ENCODE peak calls at places on chromosomes 16 and 17, in eight cellular contexts. M, B, K, U, D, G, P and E are unnamed samples.

GRCh38 chr17:2123467-2124251 is 68.8 kb downstream of the HIC1 start:
- DNase-seq in M (no peak), B (no peak), K (no peak), U (no peak), D (peak), G (peak), P (peak), E (no peak)

GRCh38 chr16:52095466-52095865 is 451.5 kb downstream of the TOX3 start:
- DNase-seq in M (no peak), B (no peak), K (no peak), U (no peak), D (no peak), G (no peak), P (no peak), E (no peak)

GRCh38 chr17:75012320-75013076 is at the start of gene MRPL58:
- DNase-seq in M (peak), B (peak), K (peak), U (no peak), D (peak), G (peak), P (peak), E (peak)

GRCh38 chr17:72407336-72408121 is 286.7 kb downstream of the SOX9 start:
- DNase-seq in M (peak), B (peak), K (no peak), U (no peak), D (peak), G (peak), P (peak), E (peak)

GRCh38 chr16:22646948-22647556 is 136.4 kb downstream of the NPIPB5 start:
- DNase-seq in M (no peak), B (no peak), K (no peak), U (no peak), D (no peak), G (no peak), P (no peak), E (no peak)

GRCh38 chr17:73343168-73343634 is 31.4 kb upstream of the CDC42EP4 start:
- DNase-seq in M (peak), B (no peak), K (peak), U (no peak), D (peak), G (no peak), P (peak), E (peak)

GRCh38 chr17:72134560-72135399 is 14.0 kb downstream of the SOX9 start:
- DNase-seq in M (no peak), B (no peak), K (no peak), U (no peak), D (peak), G (no peak), P (no peak), E (no peak)

GRCh38 chr16:66741131-66741900 is 10.1 kb downstream of the DYNC1LI2 start:
- DNase-seq in M (peak), B (peak), K (no peak), U (no peak), D (peak), G (peak), P (peak), E (peak)

GRCh38 chr16:86505185-86505898 is 5.0 kb upstream of the FOXF1 start:
- DNase-seq in M (peak), B (no peak), K (no peak), U (no peak), D (no peak), G (no peak), P (no peak), E (no peak)

GRCh38 chr17:17963066-17963465 is 9.1 kb downstream of the TOM1L2 start:
- DNase-seq in M (no peak), B (no peak), K (no peak), U (no peak), D (no peak), G (no peak), P (no peak), E (no peak)

GRCh38 chr17:61122356-61122913 is 277.2 kb upstream of the TBX2 start:
- DNase-seq in M (no peak), B (no peak), K (no peak), U (no peak), D (no peak), G (no peak), P (no peak), E (no peak)

GRCh38 chr16:81734632-81735434 is 44.3 kb upstream of the PLCG2 start:
- DNase-seq in M (no peak), B (no peak), K (no peak), U (no peak), D (no peak), G (no peak), P (no peak), E (no peak)

GRCh38 chr16:5016967-5017677 is 16.6 kb downstream of the NAGPA start:
- DNase-seq in M (no peak), B (no peak), K (no peak), U (no peak), D (no peak), G (no peak), P (no peak), E (no peak)

GRCh38 chr17:61478026-61478789 is 26.0 kb downstream of the TBX4 start:
- DNase-seq in M (no peak), B (no peak), K (peak), U (no peak), D (no peak), G (no peak), P (no peak), E (no peak)

GRCh38 chr17:81020767-81021497 is 14.0 kb upstream of the BAIAP2 start:
- DNase-seq in M (no peak), B (no peak), K (no peak), U (no peak), D (peak), G (peak), P (peak), E (peak)

GRCh38 chr17:40060887-40061480 is 1.8 kb upstream of the THRA start:
- DNase-seq in M (no peak), B (no peak), K (no peak), U (no peak), D (no peak), G (no peak), P (peak), E (no peak)

GRCh38 chr17:49959183-49959935 is 9.6 kb upstream of the DLX4 start:
- DNase-seq in M (no peak), B (no peak), K (no peak), U (no peak), D (peak), G (no peak), P (no peak), E (no peak)

GRCh38 chr16:55759983-55760664 is 72.8 kb downstream of the CES1 start:
- DNase-seq in M (no peak), B (no peak), K (no peak), U (no peak), D (no peak), G (peak), P (peak), E (no peak)

GRCh38 chr17:7133424-7133823 is 18.8 kb upstream of the ASGR2 start:
- DNase-seq in M (peak), B (no peak), K (no peak), U (no peak), D (no peak), G (peak), P (peak), E (no peak)

GRCh38 chr17:82101301-82101715 is 3.3 kb upstream of the FASN start:
- DNase-seq in M (no peak), B (peak), K (no peak), U (no peak), D (no peak), G (no peak), P (no peak), E (peak)

GRCh38 chr16:88810166-88810867 is 1.4 kb downstream of the APRT start:
- DNase-seq in M (no peak), B (no peak), K (no peak), U (no peak), D (no peak), G (no peak), P (no peak), E (no peak)

GRCh38 chr17:8935194-8935593 is 30.3 kb downstream of the PIK3R5 start:
- DNase-seq in M (no peak), B (no peak), K (no peak), U (no peak), D (peak), G (peak), P (no peak), E (no peak)

GRCh38 chr17:61678339-61678738 is 87.3 kb upstream of the NACA2 start:
- DNase-seq in M (no peak), B (no peak), K (no peak), U (no peak), D (no peak), G (no peak), P (no peak), E (no peak)

GRCh38 chr16:86075488-86075785 is 176.5 kb downstream of the IRF8 start:
- DNase-seq in M (no peak), B (no peak), K (no peak), U (no peak), D (peak), G (no peak), P (no peak), E (no peak)

GRCh38 chr16:17374668-17375255 is 96.0 kb downstream of the XYLT1 start:
- DNase-seq in M (no peak), B (no peak), K (no peak), U (no peak), D (no peak), G (no peak), P (no peak), E (no peak)

GRCh38 chr16:89843409-89844350 is 15.4 kb downstream of the SPIRE2 start:
- DNase-seq in M (no peak), B (no peak), K (no peak), U (no peak), D (peak), G (no peak), P (no peak), E (no peak)

GRCh38 chr16:19240494-19240893 is 45.0 kb upstream of the CLEC19A start:
- DNase-seq in M (no peak), B (no peak), K (no peak), U (no peak), D (no peak), G (no peak), P (no peak), E (no peak)

GRCh38 chr17:69608808-69609494 is 194.5 kb downstream of the MAP2K6 start:
- DNase-seq in M (no peak), B (no peak), K (no peak), U (no peak), D (peak), G (peak), P (peak), E (no peak)

GRCh38 chr16:13621639-13622038 is 298.3 kb upstream of the ERCC4 start:
- DNase-seq in M (no peak), B (no peak), K (no peak), U (no peak), D (no peak), G (no peak), P (no peak), E (no peak)

GRCh38 chr16:81319221-81319912 is 4.6 kb downstream of the GAN start:
- DNase-seq in M (no peak), B (no peak), K (no peak), U (no peak), D (peak), G (peak), P (no peak), E (no peak)

GRCh38 chr17:59221159-59221847 is 992 bp downstream of the GDPD1 start:
- DNase-seq in M (no peak), B (no peak), K (no peak), U (no peak), D (no peak), G (no peak), P (no peak), E (peak)

GRCh38 chr17:6072157-6072556 is 2.0 kb downstream of the WSCD1 start:
- DNase-seq in M (no peak), B (no peak), K (no peak), U (no peak), D (no peak), G (no peak), P (no peak), E (no peak)

GRCh38 chr17:82683534-82683933 is 15.0 kb downstream of the RAB40B start:
- DNase-seq in M (no peak), B (no peak), K (no peak), U (no peak), D (no peak), G (no peak), P (no peak), E (no peak)

GRCh38 chr16:19583665-19584300 is 28.3 kb downstream of the VPS35L start:
- DNase-seq in M (peak), B (peak), K (no peak), U (no peak), D (peak), G (peak), P (peak), E (peak)

GRCh38 chr16:67252806-67253497 is 4.2 kb downstream of the SLC9A5 start:
- DNase-seq in M (peak), B (no peak), K (no peak), U (no peak), D (no peak), G (no peak), P (no peak), E (no peak)

GRCh38 chr16:75614247-75614897 is 8.7 kb downstream of the ADAT1 start:
- DNase-seq in M (no peak), B (no peak), K (no peak), U (no peak), D (peak), G (no peak), P (no peak), E (no peak)
- TF ChIP-seq CTCF in M (no peak), B (no peak), K (no peak), U (no peak), D (no peak), G (no peak), P (no peak), E (no peak)

GRCh38 chr17:64129765-64130558 is at the start of gene ERN1:
- DNase-seq in M (peak), B (peak), K (peak), U (peak), D (peak), G (peak), P (peak), E (peak)
- TF ChIP-seq CTCF in M (peak), B (no peak), K (no peak), U (no peak), D (no peak), G (no peak), P (no peak), E (no peak)

GRCh38 chr16:54142787-54143186 is 143.8 kb downstream of the IRX3 start:
- DNase-seq in M (no peak), B (no peak), K (no peak), U (no peak), D (no peak), G (no peak), P (no peak), E (no peak)

GRCh38 chr16:54140057-54140787 is 146.4 kb downstream of the IRX3 start:
- DNase-seq in M (no peak), B (no peak), K (no peak), U (no peak), D (no peak), G (peak), P (no peak), E (no peak)

GRCh38 chr16:54143410-54143809 is 143.2 kb downstream of the IRX3 start:
- DNase-seq in M (no peak), B (no peak), K (no peak), U (no peak), D (no peak), G (no peak), P (no peak), E (no peak)

GRCh38 chr16:54143934-54144333 is 142.7 kb downstream of the IRX3 start:
- DNase-seq in M (no peak), B (no peak), K (no peak), U (no peak), D (no peak), G (no peak), P (no peak), E (no peak)

DNA sequence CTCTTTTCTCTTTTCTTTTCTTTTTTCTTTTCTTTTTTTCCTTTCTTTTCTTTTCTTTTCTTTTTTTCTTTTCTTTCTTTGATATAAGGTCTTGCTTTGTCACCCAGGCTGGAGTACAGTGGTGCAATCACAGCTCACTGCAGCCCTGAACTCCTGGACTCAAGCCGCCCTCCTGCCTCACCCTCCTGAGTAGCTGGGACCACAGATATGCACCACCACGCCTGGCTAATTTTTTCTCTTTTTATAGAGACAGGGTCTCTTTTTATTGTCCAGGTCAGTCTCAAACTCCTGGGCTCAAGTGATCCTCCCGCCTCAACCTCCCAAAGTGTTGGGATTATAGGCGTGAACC is 145.8 kb downstream of the IRX3 start:
- DNase-seq in M (no peak), B (no peak), K (no peak), U (no peak), D (no peak), G (no peak), P (no peak), E (no peak)
- TF ChIP-seq CTCF in M (no peak), B (no peak), K (no peak), U (no peak), D (no peak), G (no peak), P (no peak), E (no peak)

GRCh38 chr17:21039839-21040575 is 2.8 kb downstream of the USP22 start:
- DNase-seq in M (no peak), B (no peak), K (no peak), U (peak), D (peak), G (no peak), P (no peak), E (no peak)
- TF ChIP-seq CTCF in M (no peak), B (no peak), K (no peak), U (peak), D (peak), G (peak), P (peak), E (peak)

DNA sequence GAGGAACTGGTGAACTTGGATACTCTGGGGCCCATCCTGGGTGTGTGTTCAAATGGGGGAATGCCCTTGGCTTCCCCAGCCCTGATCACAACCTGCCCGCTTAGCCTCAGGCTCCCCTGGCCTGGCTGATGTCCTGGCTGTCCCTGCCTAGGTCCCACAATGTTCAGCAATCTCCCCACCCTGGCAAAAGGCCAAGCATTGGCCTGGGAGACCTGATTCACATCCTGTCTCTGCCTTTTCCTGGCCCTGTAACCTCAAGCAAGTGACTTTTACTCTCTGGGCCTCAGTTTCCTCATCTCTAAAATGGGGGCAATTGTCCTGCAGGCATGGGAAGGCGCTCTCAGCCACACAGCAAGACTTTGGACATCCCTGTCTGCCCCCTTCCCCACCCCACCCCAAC is 14.4 kb downstream of the CPNE2 start:
- DNase-seq in M (no peak), B (no peak), K (no peak), U (no peak), D (no peak), G (no peak), P (peak), E (peak)
- TF ChIP-seq CTCF in M (no peak), B (no peak), K (no peak), U (no peak), D (no peak), G (no peak), P (no peak), E (no peak)

GRCh38 chr17:44759096-44759915 is 518 bp downstream of the ADAM11 start:
- DNase-seq in M (peak), B (no peak), K (no peak), U (no peak), D (no peak), G (no peak), P (no peak), E (no peak)
- TF ChIP-seq CTCF in M (no peak), B (no peak), K (no peak), U (no peak), D (no peak), G (no peak), P (no peak), E (peak)

GRCh38 chr16:1971678-1972489 is at the start of gene TBL3:
- DNase-seq in M (peak), B (peak), K (peak), U (no peak), D (peak), G (peak), P (peak), E (peak)
- TF ChIP-seq CTCF in M (no peak), B (no peak), K (no peak), U (peak), D (no peak), G (no peak), P (no peak), E (no peak)

GRCh38 chr16:76268824-76269223 is 8.4 kb upstream of the CNTNAP4 start:
- DNase-seq in M (no peak), B (no peak), K (no peak), U (no peak), D (no peak), G (no peak), P (no peak), E (no peak)

GRCh38 chr16:76265434-76266045 is 11.7 kb upstream of the CNTNAP4 start:
- DNase-seq in M (peak), B (no peak), K (no peak), U (no peak), D (peak), G (no peak), P (no peak), E (peak)
- TF ChIP-seq CTCF in M (peak), B (no peak), K (peak), U (no peak), D (peak), G (peak), P (no peak), E (peak)

GRCh38 chr16:15682105-15682570 is 32.1 kb downstream of the NDE1 start:
- DNase-seq in M (peak), B (no peak), K (no peak), U (no peak), D (peak), G (peak), P (no peak), E (peak)
- TF ChIP-seq CTCF in M (peak), B (no peak), K (no peak), U (peak), D (peak), G (peak), P (peak), E (peak)